ENCODE peak calls at places on chromosomes 6 and 20, in nine cellular contexts. P, C, X, K, F, G, E, Y and M are unnamed samples.

GRCh38 chr20:55882922-55883321 is 122.4 kb downstream of the CBLN4 start:
- DNase-seq in P (no peak), C (no peak), X (no peak), K (no peak), F (no peak), G (no peak), E (no peak), Y (no peak), M (no peak)

GRCh38 chr20:34045930-34046329 is 52.2 kb downstream of the RALY start:
- DNase-seq in P (no peak), C (no peak), X (no peak), K (no peak), F (no peak), G (no peak), E (no peak), Y (no peak), M (no peak)

GRCh38 chr20:57397693-57398108 is 6.5 kb downstream of the RBM38 start:
- DNase-seq in P (no peak), C (no peak), X (no peak), K (no peak), F (no peak), G (no peak), E (peak; percentile 88), Y (no peak), M (peak; percentile 78)

GRCh38 chr20:48359692-48360337 is 468.0 kb downstream of the PREX1 start:
- DNase-seq in P (no peak), C (no peak), X (no peak), K (no peak), F (no peak), G (no peak), E (no peak), Y (no peak), M (no peak)

GRCh38 chr6:5181494-5182287 is 79.1 kb downstream of the LYRM4 start:
- DNase-seq in P (peak; percentile 8), C (no peak), X (peak; percentile 75), K (no peak), F (no peak), G (no peak), E (no peak), Y (no peak), M (no peak)

GRCh38 chr6:73363537-73363875 is 1.0 kb downstream of the KHDC3L start:
- DNase-seq in P (no peak), C (no peak), X (no peak), K (no peak), F (no peak), G (no peak), E (no peak), Y (no peak), M (no peak)

GRCh38 chr20:35171753-35172433 is at the start of gene PROCR:
- DNase-seq in P (peak; percentile 93), C (peak; percentile 62), X (peak; percentile 84), K (no peak), F (peak; percentile 99), G (peak; percentile 57), E (no peak), Y (peak; percentile 55), M (peak; percentile 60)

GRCh38 chr6:19879663-19880062 is 42.5 kb downstream of the ID4 start:
- DNase-seq in P (no peak), C (no peak), X (no peak), K (no peak), F (no peak), G (no peak), E (no peak), Y (no peak), M (no peak)

GRCh38 chr6:17714879-17715860 is 8.4 kb upstream of the NUP153 start:
- DNase-seq in P (peak; percentile 89), C (peak; percentile 90), X (peak; percentile 21), K (no peak), F (peak; percentile 88), G (no peak), E (no peak), Y (no peak), M (peak; percentile 77)
- TF ChIP-seq CTCF in P (no peak), C (no peak), X (no peak), K (no peak), F (no peak), G (no peak), E (no peak), Y (no peak), M (no peak)

DNA sequence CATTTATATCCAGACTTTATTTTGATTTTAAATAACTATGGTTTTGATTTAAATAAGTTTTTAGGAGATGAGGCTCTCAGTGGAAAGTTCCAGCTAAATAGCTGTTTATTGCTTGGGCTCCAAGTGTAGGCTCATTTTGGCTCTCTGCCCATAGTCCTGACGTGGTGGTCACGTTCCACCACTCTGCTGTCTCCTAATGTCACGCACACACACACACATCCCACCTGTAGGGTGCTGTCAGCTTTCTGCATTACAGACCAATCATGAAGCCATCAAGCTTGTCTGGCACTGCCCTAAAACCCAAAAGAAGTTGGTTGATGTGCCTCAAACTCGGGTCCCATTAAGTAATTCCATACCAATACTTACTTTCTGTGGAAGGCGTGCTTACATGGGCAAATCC is 45.4 kb downstream of the PANK2 start:
- DNase-seq in P (no peak), C (no peak), X (no peak), K (no peak), F (no peak), G (no peak), E (no peak), Y (no peak), M (no peak)
- TF ChIP-seq CTCF in P (no peak), C (no peak), X (no peak), K (no peak), F (no peak), G (no peak), E (no peak), Y (no peak), M (no peak)

DNA sequence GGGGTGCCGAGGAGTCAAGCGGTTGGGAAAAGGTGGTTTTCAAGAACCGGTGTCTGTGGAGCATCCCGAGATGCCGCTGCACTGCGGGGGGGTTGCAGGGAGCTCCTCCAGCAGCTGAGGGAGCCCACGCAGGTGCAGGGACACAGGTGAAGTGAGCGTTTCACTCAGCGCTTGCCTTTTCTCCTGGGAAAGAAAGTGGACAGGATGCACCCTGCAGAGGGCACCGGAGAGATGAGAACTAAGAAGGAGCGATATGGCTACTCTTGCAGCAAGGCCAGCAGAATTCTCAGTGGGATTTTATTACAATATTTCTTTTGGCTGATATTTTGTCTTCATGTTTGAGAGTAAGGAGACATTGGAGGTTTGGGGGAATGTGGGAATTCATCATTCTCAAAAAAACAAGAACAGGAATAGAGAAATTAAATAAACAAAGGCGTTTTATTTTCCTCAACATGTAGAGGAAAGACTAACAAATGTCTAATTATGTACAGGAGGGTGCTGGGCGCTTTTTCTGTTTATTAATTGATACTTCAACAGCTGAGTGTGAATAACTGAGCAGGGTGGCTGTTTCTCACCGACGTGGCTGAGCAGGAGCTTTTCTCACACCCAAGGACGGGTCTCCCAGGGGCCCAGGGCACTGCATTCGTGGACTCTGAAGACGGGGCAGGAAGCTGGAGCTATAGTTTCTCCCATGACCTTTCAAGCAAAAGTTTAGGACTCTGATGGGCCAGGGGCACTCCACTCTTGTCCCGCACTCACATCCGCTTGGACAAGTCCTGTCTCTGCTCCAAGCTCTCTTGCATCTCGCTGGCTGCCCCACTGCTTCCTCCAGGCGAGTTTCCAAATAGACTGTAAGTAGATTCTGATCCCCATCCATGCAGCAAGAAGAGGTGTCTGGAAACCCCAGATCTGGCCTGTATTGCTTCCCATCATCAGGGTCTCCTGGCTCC is 176.1 kb downstream of the SMOC2 start:
- DNase-seq in P (peak; percentile 28), C (no peak), X (no peak), K (no peak), F (peak; percentile 49), G (no peak), E (no peak), Y (no peak), M (no peak)
- TF ChIP-seq CTCF in P (peak; percentile 15), C (no peak), X (no peak), K (peak; percentile 44), F (peak; percentile 18), G (no peak), E (no peak), Y (peak; percentile 13), M (no peak)

GRCh38 chr6:160264213-160264612 is 5.6 kb upstream of the SLC22A2 start:
- DNase-seq in P (no peak), C (no peak), X (no peak), K (no peak), F (no peak), G (no peak), E (no peak), Y (no peak), M (no peak)

GRCh38 chr6:160269771-160270170 is 11.2 kb upstream of the SLC22A2 start:
- DNase-seq in P (no peak), C (no peak), X (no peak), K (no peak), F (no peak), G (no peak), E (no peak), Y (no peak), M (no peak)

GRCh38 chr6:160265869-160266476 is 7.4 kb upstream of the SLC22A2 start:
- DNase-seq in P (peak; percentile 13), C (no peak), X (no peak), K (no peak), F (no peak), G (no peak), E (no peak), Y (no peak), M (no peak)

GRCh38 chr6:160269122-160269521 is 10.5 kb upstream of the SLC22A2 start:
- DNase-seq in P (no peak), C (no peak), X (no peak), K (no peak), F (no peak), G (no peak), E (no peak), Y (no peak), M (no peak)

GRCh38 chr6:160267102-160267501 is 8.5 kb upstream of the SLC22A2 start:
- DNase-seq in P (no peak), C (no peak), X (no peak), K (no peak), F (no peak), G (no peak), E (no peak), Y (no peak), M (no peak)
- TF ChIP-seq CTCF in P (no peak), C (no peak), X (no peak), K (no peak), F (no peak), G (no peak), E (no peak), Y (no peak), M (no peak)

GRCh38 chr20:15763344-15763743 is 809.9 kb downstream of the KIF16B start:
- DNase-seq in P (no peak), C (no peak), X (no peak), K (no peak), F (no peak), G (no peak), E (no peak), Y (no peak), M (no peak)
- TF ChIP-seq CTCF in P (no peak), C (no peak), X (no peak), K (no peak), F (no peak), G (no peak), E (no peak), Y (no peak), M (no peak)